ENCODE peak calls at places on chromosomes 2 and 18, in eight cellular contexts. T, K, Q, L, G, Z, A and J are unnamed samples.

GRCh38 chr2:210795506-210795905 is 239.1 kb downstream of the CPS1 start:
- DNase-seq in T (no peak), K (no peak), Q (peak), L (no peak), G (no peak), Z (no peak), A (no peak), J (no peak)

GRCh38 chr2:232491139-232491780 is 3.6 kb upstream of the ECEL1 start:
- DNase-seq in T (no peak), K (no peak), Q (no peak), L (no peak), G (no peak), Z (no peak), A (no peak), J (no peak)

GRCh38 chr2:213627054-213627710 is 342.9 kb downstream of the SPAG16 start:
- DNase-seq in T (no peak), K (no peak), Q (no peak), L (no peak), G (no peak), Z (no peak), A (no peak), J (no peak)

GRCh38 chr2:223262946-223263345 is 211.0 kb downstream of the KCNE4 start:
- DNase-seq in T (no peak), K (no peak), Q (no peak), L (no peak), G (no peak), Z (no peak), A (no peak), J (no peak)

GRCh38 chr2:70094171-70094977 is 7.1 kb downstream of the PCBP1 start:
- DNase-seq in T (no peak), K (no peak), Q (no peak), L (no peak), G (no peak), Z (no peak), A (no peak), J (no peak)

GRCh38 chr18:55406374-55407045 is 181.5 kb downstream of the TCF4 start:
- DNase-seq in T (no peak), K (no peak), Q (no peak), L (peak), G (no peak), Z (no peak), A (no peak), J (no peak)

GRCh38 chr2:61288070-61288841 is 126.3 kb downstream of the C2orf74 start:
- DNase-seq in T (no peak), K (no peak), Q (no peak), L (no peak), G (no peak), Z (no peak), A (no peak), J (no peak)

GRCh38 chr18:36786686-36787085 is 42.1 kb downstream of the TPGS2 start:
- DNase-seq in T (no peak), K (no peak), Q (no peak), L (no peak), G (no peak), Z (no peak), A (no peak), J (no peak)

GRCh38 chr2:183123959-183124221 is 353 bp upstream of the NUP35 start:
- DNase-seq in T (no peak), K (no peak), Q (no peak), L (no peak), G (no peak), Z (no peak), A (no peak), J (peak)